ENCODE peak calls at places on chromosomes 7 and 10, in nine cellular contexts. One of them, this sample, is unnamed.

GRCh38 chr10:79038841-79039201 is 29.9 kb upstream of the ZMIZ1 start:
- DNase-seq in HTR-8/SVneo: no peak
- DNase-seq in Right ventricle myocardium inferior: no peak
- DNase-seq in HS-5: no peak
- DNase-seq in NCI-H1092 treated with DMSO at 0.1 percent for 48 hours: peak
- DNase-seq in NCI-H460: no peak
- DNase-seq in lower leg skin: no peak
- DNase-seq in T-helper 2 cell: no peak
- DNase-seq in BJ: peak
- DNase-seq in this sample: no peak

GRCh38 chr10:583433-583832 is 106.0 kb downstream of the DIP2C start:
- DNase-seq in HS-5: no peak
- DNase-seq in BJ: no peak
- DNase-seq in Right ventricle myocardium inferior: no peak
- DNase-seq in NCI-H460: no peak
- DNase-seq in lower leg skin: no peak
- DNase-seq in NCI-H1092 treated with DMSO at 0.1 percent for 48 hours: no peak
- DNase-seq in T-helper 2 cell: no peak
- DNase-seq in HTR-8/SVneo: no peak
- DNase-seq in this sample: no peak

GRCh38 chr10:95474228-95475002 is 86.8 kb downstream of the SORBS1 start:
- DNase-seq in NCI-H1092 treated with DMSO at 0.1 percent for 48 hours: peak
- DNase-seq in HS-5: no peak
- DNase-seq in HTR-8/SVneo: no peak
- DNase-seq in Right ventricle myocardium inferior: no peak
- DNase-seq in NCI-H460: no peak
- DNase-seq in T-helper 2 cell: no peak
- DNase-seq in BJ: no peak
- DNase-seq in lower leg skin: peak
- DNase-seq in this sample: no peak

GRCh38 chr7:140225562-140226249 is 48.9 kb upstream of the KDM7A start:
- DNase-seq in NCI-H460: no peak
- DNase-seq in BJ: no peak
- DNase-seq in HTR-8/SVneo: no peak
- DNase-seq in lower leg skin: no peak
- DNase-seq in T-helper 2 cell: no peak
- DNase-seq in HS-5: no peak
- DNase-seq in Right ventricle myocardium inferior: no peak
- DNase-seq in NCI-H1092 treated with DMSO at 0.1 percent for 48 hours: no peak
- DNase-seq in this sample: no peak

GRCh38 chr7:141649865-141650499 is 52.0 kb downstream of the DENND11 start:
- DNase-seq in HS-5: peak
- DNase-seq in Right ventricle myocardium inferior: no peak
- DNase-seq in NCI-H1092 treated with DMSO at 0.1 percent for 48 hours: peak
- DNase-seq in BJ: peak
- DNase-seq in HTR-8/SVneo: peak
- DNase-seq in T-helper 2 cell: no peak
- DNase-seq in NCI-H460: peak
- DNase-seq in lower leg skin: peak
- DNase-seq in this sample: peak

GRCh38 chr7:98283127-98283886 is 1.8 kb downstream of the BRI3 start:
- DNase-seq in HTR-8/SVneo: no peak
- DNase-seq in BJ: no peak
- DNase-seq in Right ventricle myocardium inferior: no peak
- DNase-seq in lower leg skin: peak
- DNase-seq in NCI-H1092 treated with DMSO at 0.1 percent for 48 hours: no peak
- DNase-seq in HS-5: no peak
- DNase-seq in NCI-H460: no peak
- DNase-seq in T-helper 2 cell: no peak
- DNase-seq in this sample: no peak

GRCh38 chr7:67937717-67938191 is 941.1 kb downstream of the TYW1 start:
- DNase-seq in lower leg skin: peak
- DNase-seq in HTR-8/SVneo: peak
- DNase-seq in HS-5: no peak
- DNase-seq in NCI-H1092 treated with DMSO at 0.1 percent for 48 hours: no peak
- DNase-seq in BJ: peak
- DNase-seq in T-helper 2 cell: no peak
- DNase-seq in Right ventricle myocardium inferior: no peak
- DNase-seq in NCI-H460: peak
- DNase-seq in this sample: peak

GRCh38 chr7:31126976-31127375 is 74.9 kb downstream of the ADCYAP1R1 start:
- DNase-seq in NCI-H1092 treated with DMSO at 0.1 percent for 48 hours: no peak
- DNase-seq in lower leg skin: no peak
- DNase-seq in Right ventricle myocardium inferior: no peak
- DNase-seq in HTR-8/SVneo: no peak
- DNase-seq in HS-5: no peak
- DNase-seq in T-helper 2 cell: no peak
- DNase-seq in BJ: no peak
- DNase-seq in NCI-H460: no peak
- DNase-seq in this sample: no peak

GRCh38 chr7:38215734-38216670 is 38.0 kb downstream of the STARD3NL start:
- DNase-seq in NCI-H460: peak
- DNase-seq in lower leg skin: peak
- DNase-seq in HTR-8/SVneo: peak
- DNase-seq in NCI-H1092 treated with DMSO at 0.1 percent for 48 hours: peak
- DNase-seq in T-helper 2 cell: peak
- DNase-seq in Right ventricle myocardium inferior: peak
- DNase-seq in BJ: peak
- DNase-seq in HS-5: peak
- DNase-seq in this sample: peak

GRCh38 chr7:7562736-7563135 is 3.9 kb upstream of the MIOS start:
- DNase-seq in NCI-H460: no peak
- DNase-seq in Right ventricle myocardium inferior: no peak
- DNase-seq in HTR-8/SVneo: no peak
- DNase-seq in T-helper 2 cell: no peak
- DNase-seq in BJ: no peak
- DNase-seq in NCI-H1092 treated with DMSO at 0.1 percent for 48 hours: no peak
- DNase-seq in HS-5: no peak
- DNase-seq in lower leg skin: no peak
- DNase-seq in this sample: no peak

GRCh38 chr7:18429547-18429946 is 66.0 kb upstream of the HDAC9 start:
- DNase-seq in HS-5: peak
- DNase-seq in NCI-H460: no peak
- DNase-seq in HTR-8/SVneo: peak
- DNase-seq in BJ: peak
- DNase-seq in lower leg skin: no peak
- DNase-seq in Right ventricle myocardium inferior: no peak
- DNase-seq in NCI-H1092 treated with DMSO at 0.1 percent for 48 hours: no peak
- DNase-seq in T-helper 2 cell: no peak
- DNase-seq in this sample: no peak

GRCh38 chr7:82319674-82320118 is 123.9 kb downstream of the CACNA2D1 start:
- DNase-seq in T-helper 2 cell: no peak
- DNase-seq in BJ: peak
- DNase-seq in Right ventricle myocardium inferior: peak
- DNase-seq in NCI-H1092 treated with DMSO at 0.1 percent for 48 hours: peak
- DNase-seq in NCI-H460: no peak
- DNase-seq in HS-5: no peak
- DNase-seq in lower leg skin: peak
- DNase-seq in HTR-8/SVneo: no peak
- DNase-seq in this sample: peak

GRCh38 chr7:50641442-50642405 is 76.5 kb upstream of the DDC start:
- DNase-seq in HS-5: no peak
- DNase-seq in T-helper 2 cell: no peak
- DNase-seq in BJ: no peak
- DNase-seq in lower leg skin: peak
- DNase-seq in HTR-8/SVneo: no peak
- DNase-seq in NCI-H460: no peak
- DNase-seq in Right ventricle myocardium inferior: peak
- DNase-seq in NCI-H1092 treated with DMSO at 0.1 percent for 48 hours: peak
- DNase-seq in this sample: no peak

GRCh38 chr7:128406986-128407589 is 2.7 kb downstream of the IMPDH1 start:
- DNase-seq in HS-5: no peak
- DNase-seq in T-helper 2 cell: no peak
- DNase-seq in NCI-H460: no peak
- DNase-seq in BJ: no peak
- DNase-seq in NCI-H1092 treated with DMSO at 0.1 percent for 48 hours: no peak
- DNase-seq in HTR-8/SVneo: no peak
- DNase-seq in Right ventricle myocardium inferior: no peak
- DNase-seq in lower leg skin: no peak
- DNase-seq in this sample: no peak

GRCh38 chr10:72665925-72666324 is 26.0 kb upstream of the MCU start:
- DNase-seq in NCI-H1092 treated with DMSO at 0.1 percent for 48 hours: no peak
- DNase-seq in BJ: peak
- DNase-seq in T-helper 2 cell: no peak
- DNase-seq in lower leg skin: no peak
- DNase-seq in HS-5: peak
- DNase-seq in HTR-8/SVneo: no peak
- DNase-seq in NCI-H460: no peak
- DNase-seq in Right ventricle myocardium inferior: no peak
- DNase-seq in this sample: no peak

GRCh38 chr7:137480824-137481365 is 137.4 kb upstream of the PTN start:
- DNase-seq in HTR-8/SVneo: no peak
- DNase-seq in HS-5: no peak
- DNase-seq in Right ventricle myocardium inferior: no peak
- DNase-seq in BJ: no peak
- DNase-seq in NCI-H460: no peak
- DNase-seq in lower leg skin: no peak
- DNase-seq in T-helper 2 cell: no peak
- DNase-seq in NCI-H1092 treated with DMSO at 0.1 percent for 48 hours: no peak
- DNase-seq in this sample: no peak

GRCh38 chr7:104950754-104951153 is 63.3 kb upstream of the KMT2E start:
- DNase-seq in BJ: no peak
- DNase-seq in NCI-H1092 treated with DMSO at 0.1 percent for 48 hours: no peak
- DNase-seq in HTR-8/SVneo: no peak
- DNase-seq in lower leg skin: no peak
- DNase-seq in NCI-H460: no peak
- DNase-seq in Right ventricle myocardium inferior: no peak
- DNase-seq in HS-5: no peak
- DNase-seq in T-helper 2 cell: no peak
- DNase-seq in this sample: no peak

GRCh38 chr7:118478931-118479330 is 254.4 kb downstream of the ANKRD7 start:
- DNase-seq in BJ: no peak
- DNase-seq in HS-5: no peak
- DNase-seq in T-helper 2 cell: no peak
- DNase-seq in lower leg skin: no peak
- DNase-seq in NCI-H1092 treated with DMSO at 0.1 percent for 48 hours: peak
- DNase-seq in NCI-H460: no peak
- DNase-seq in HTR-8/SVneo: no peak
- DNase-seq in Right ventricle myocardium inferior: no peak
- DNase-seq in this sample: no peak

GRCh38 chr10:73744690-73744994 is 470 bp downstream of the SEC24C start:
- DNase-seq in Right ventricle myocardium inferior: no peak
- DNase-seq in HS-5: no peak
- DNase-seq in NCI-H460: peak
- DNase-seq in lower leg skin: peak
- DNase-seq in HTR-8/SVneo: peak
- DNase-seq in T-helper 2 cell: no peak
- DNase-seq in BJ: no peak
- DNase-seq in NCI-H1092 treated with DMSO at 0.1 percent for 48 hours: peak
- DNase-seq in this sample: no peak

GRCh38 chr7:47266131-47266706 is 315.7 kb downstream of the TNS3 start:
- DNase-seq in HTR-8/SVneo: peak
- DNase-seq in NCI-H1092 treated with DMSO at 0.1 percent for 48 hours: peak
- DNase-seq in BJ: peak
- DNase-seq in T-helper 2 cell: no peak
- DNase-seq in Right ventricle myocardium inferior: no peak
- DNase-seq in lower leg skin: peak
- DNase-seq in HS-5: no peak
- DNase-seq in NCI-H460: peak
- DNase-seq in this sample: peak

GRCh38 chr7:27225005-27225934 is 17.3 kb upstream of the EVX1 start:
- DNase-seq in NCI-H1092 treated with DMSO at 0.1 percent for 48 hours: no peak
- DNase-seq in BJ: no peak
- DNase-seq in NCI-H460: no peak
- DNase-seq in Right ventricle myocardium inferior: no peak
- DNase-seq in HTR-8/SVneo: no peak
- DNase-seq in HS-5: no peak
- DNase-seq in lower leg skin: no peak
- DNase-seq in T-helper 2 cell: no peak
- DNase-seq in this sample: no peak

GRCh38 chr10:118939216-118940007 is 90.1 kb upstream of the NANOS1 start:
- DNase-seq in T-helper 2 cell: no peak
- DNase-seq in lower leg skin: no peak
- DNase-seq in HS-5: peak
- DNase-seq in NCI-H1092 treated with DMSO at 0.1 percent for 48 hours: no peak
- DNase-seq in BJ: no peak
- DNase-seq in HTR-8/SVneo: no peak
- DNase-seq in NCI-H460: no peak
- DNase-seq in Right ventricle myocardium inferior: no peak
- DNase-seq in this sample: no peak

GRCh38 chr10:42785759-42786158 is 3.2 kb downstream of the BMS1 start:
- DNase-seq in T-helper 2 cell: no peak
- DNase-seq in NCI-H1092 treated with DMSO at 0.1 percent for 48 hours: no peak
- DNase-seq in HTR-8/SVneo: no peak
- DNase-seq in NCI-H460: no peak
- DNase-seq in HS-5: no peak
- DNase-seq in Right ventricle myocardium inferior: no peak
- DNase-seq in lower leg skin: no peak
- DNase-seq in BJ: no peak
- DNase-seq in this sample: no peak

GRCh38 chr7:105691029-105691691 is 109.9 kb upstream of the EFCAB10 start:
- DNase-seq in HTR-8/SVneo: peak
- DNase-seq in NCI-H1092 treated with DMSO at 0.1 percent for 48 hours: no peak
- DNase-seq in T-helper 2 cell: peak
- DNase-seq in NCI-H460: no peak
- DNase-seq in HS-5: no peak
- DNase-seq in BJ: no peak
- DNase-seq in Right ventricle myocardium inferior: peak
- DNase-seq in lower leg skin: no peak
- DNase-seq in this sample: no peak

GRCh38 chr10:122132331-122132755 is 138.8 kb upstream of the BTBD16 start:
- DNase-seq in Right ventricle myocardium inferior: no peak
- DNase-seq in HTR-8/SVneo: no peak
- DNase-seq in NCI-H460: no peak
- DNase-seq in NCI-H1092 treated with DMSO at 0.1 percent for 48 hours: no peak
- DNase-seq in HS-5: no peak
- DNase-seq in lower leg skin: no peak
- DNase-seq in T-helper 2 cell: no peak
- DNase-seq in BJ: no peak
- DNase-seq in this sample: no peak

GRCh38 chr7:134750083-134751062 is 29.1 kb upstream of the CALD1 start:
- DNase-seq in HS-5: no peak
- DNase-seq in NCI-H1092 treated with DMSO at 0.1 percent for 48 hours: peak
- DNase-seq in Right ventricle myocardium inferior: no peak
- DNase-seq in T-helper 2 cell: peak
- DNase-seq in NCI-H460: peak
- DNase-seq in HTR-8/SVneo: no peak
- DNase-seq in BJ: no peak
- DNase-seq in lower leg skin: no peak
- DNase-seq in this sample: no peak

GRCh38 chr10:60644436-60645130 is 133.7 kb upstream of the CDK1 start:
- DNase-seq in lower leg skin: no peak
- DNase-seq in Right ventricle myocardium inferior: no peak
- DNase-seq in HS-5: no peak
- DNase-seq in NCI-H460: no peak
- DNase-seq in T-helper 2 cell: no peak
- DNase-seq in HTR-8/SVneo: no peak
- DNase-seq in NCI-H1092 treated with DMSO at 0.1 percent for 48 hours: peak
- DNase-seq in BJ: no peak
- DNase-seq in this sample: no peak

This sample was measured in epithelial cell of proximal tubule.